ENCODE peak calls at places on chromosomes 7 and 10, in eight cellular contexts. V, K, M, T, I, Z, P and Q are unnamed samples. For H3K4me1, the result is how much of the 10 kb centered on the place peaks cover.

GRCh38 chr10:77673086-77673485 is 35.5 kb upstream of the KCNMA1 start:
- DNase-seq in I (no peak), P (no peak), M (no peak), Z (no peak), V (no peak), T (no peak), K (no peak), Q (no peak)

GRCh38 chr10:14904864-14905263 is 26.2 kb downstream of the SUV39H2 start:
- DNase-seq in T (no peak), V (no peak), I (no peak), K (no peak), M (no peak), Z (no peak), P (no peak), Q (no peak)

GRCh38 chr7:4189151-4189570 is 492.9 kb upstream of the FOXK1 start:
- DNase-seq in K (peak), P (peak), Z (no peak), T (peak), V (peak), M (peak), I (no peak), Q (peak)

GRCh38 chr7:154682003-154682402 is 320.9 kb downstream of the PAXIP1 start:
- DNase-seq in K (no peak), T (no peak), Z (no peak), I (no peak), V (no peak), P (no peak), M (no peak), Q (no peak)

GRCh38 chr7:68800316-68800715 is 798.0 kb upstream of the AUTS2 start:
- DNase-seq in V (no peak), T (no peak), P (no peak), I (no peak), K (no peak), M (no peak), Z (no peak), Q (no peak)

GRCh38 chr7:91249506-91250233 is 14.6 kb upstream of the FZD1 start:
- DNase-seq in M (no peak), Z (peak), I (no peak), T (no peak), P (no peak), V (no peak), K (peak), Q (no peak)

GRCh38 chr7:27560706-27561235 is 101.9 kb downstream of the HIBADH start:
- DNase-seq in V (no peak), I (no peak), T (no peak), P (no peak), K (peak), Z (peak), M (no peak), Q (no peak)

GRCh38 chr10:7192041-7192440 is 218.8 kb downstream of the SFMBT2 start:
- DNase-seq in T (no peak), M (no peak), P (no peak), V (no peak), K (no peak), Z (no peak), I (no peak), Q (no peak)

GRCh38 chr7:50396856-50397255 is 53.3 kb downstream of the FIGNL1 start:
- DNase-seq in M (no peak), Z (no peak), K (no peak), T (no peak), I (no peak), P (no peak), V (no peak), Q (no peak)

GRCh38 chr7:78220754-78221153 is 422.2 kb downstream of the PHTF2 start:
- DNase-seq in Z (no peak), P (no peak), M (no peak), I (no peak), V (no peak), T (no peak), K (no peak), Q (no peak)

GRCh38 chr7:117435475-117436043 is 8.3 kb upstream of the ASZ1 start:
- DNase-seq in M (no peak), P (no peak), T (no peak), V (peak), K (no peak), I (no peak), Z (no peak), Q (no peak)

GRCh38 chr7:73423519-73424485 is 9.8 kb upstream of the FZD9 start:
- DNase-seq in V (no peak), I (no peak), Z (peak), P (no peak), M (no peak), T (no peak), K (peak), Q (no peak)

GRCh38 chr10:51879238-51879637 is 179.8 kb upstream of the CSTF2T start:
- DNase-seq in P (peak), K (peak), T (peak), I (no peak), V (peak), Z (peak), M (no peak), Q (no peak)

GRCh38 chr7:54563329-54563916 is 21.2 kb downstream of the VSTM2A start:
- DNase-seq in P (no peak), I (no peak), K (no peak), V (no peak), Z (no peak), T (no peak), M (peak), Q (no peak)

GRCh38 chr10:92970301-92971070 is 90.1 kb upstream of the CYP26C1 start:
- DNase-seq in P (no peak), K (peak), V (no peak), I (no peak), M (no peak), Z (peak), T (no peak), Q (no peak)

GRCh38 chr10:32995751-32996150 is 37.7 kb upstream of the ITGB1 start:
- DNase-seq in T (no peak), K (no peak), V (no peak), P (no peak), I (no peak), M (no peak), Z (no peak), Q (no peak)

GRCh38 chr7:157414702-157415096 is 77.9 kb downstream of the DNAJB6 start:
- DNase-seq in Z (no peak), V (no peak), T (no peak), M (no peak), P (no peak), I (no peak), K (no peak), Q (no peak)

GRCh38 chr7:2926898-2927405 is 82.8 kb upstream of the GNA12 start:
- DNase-seq in M (peak), K (no peak), T (no peak), V (no peak), I (peak), P (no peak), Z (no peak), Q (no peak)

GRCh38 chr10:11345224-11346054 is 266.0 kb downstream of the USP6NL start:
- DNase-seq in T (no peak), I (peak), K (no peak), P (no peak), M (no peak), Z (peak), V (peak), Q (no peak)

GRCh38 chr10:11846542-11846941 is 23.4 kb downstream of the PROSER2 start:
- DNase-seq in I (no peak), K (no peak), Z (no peak), P (no peak), V (no peak), T (no peak), M (no peak), Q (no peak)

GRCh38 chr10:123642697-123643096 is 23.5 kb upstream of the GPR26 start:
- DNase-seq in K (no peak), P (no peak), Z (no peak), T (no peak), V (no peak), M (no peak), I (no peak), Q (no peak)

GRCh38 chr7:108063520-108063933 is 60.6 kb upstream of the LAMB1 start:
- DNase-seq in I (no peak), M (peak), K (no peak), Z (no peak), P (no peak), V (no peak), T (no peak), Q (no peak)

GRCh38 chr7:24024689-24025088 is 259.3 kb upstream of the NPY start:
- DNase-seq in V (peak), I (no peak), M (no peak), Z (no peak), T (no peak), K (peak), P (no peak), Q (no peak)

GRCh38 chr10:70122742-70123141 is 9.9 kb downstream of the AIFM2 start:
- DNase-seq in V (no peak), K (peak), M (no peak), T (no peak), I (no peak), Z (peak), P (no peak), Q (no peak)

GRCh38 chr10:129964611-129965417 is 740 bp upstream of the EBF3 start:
- DNase-seq in T (peak), P (peak), I (no peak), M (no peak), K (no peak), Z (no peak), V (no peak), Q (peak)

GRCh38 chr7:142709921-142710320 is 39.4 kb upstream of the PRSS1 start:
- DNase-seq in T (no peak), K (no peak), Z (no peak), M (peak), I (no peak), P (no peak), V (no peak), Q (no peak)

GRCh38 chr10:130412317-130412716 is 276.1 kb downstream of the GLRX3 start:
- DNase-seq in P (no peak), Z (no peak), M (no peak), K (no peak), V (no peak), T (no peak), I (no peak), Q (peak)

GRCh38 chr7:3559178-3559765 is 258.2 kb downstream of the SDK1 start:
- DNase-seq in K (peak), P (no peak), M (peak), V (peak), T (no peak), Z (peak), I (no peak), Q (no peak)

GRCh38 chr7:116630932-116631449 is 41.0 kb upstream of the MET start:
- DNase-seq in K (peak), T (peak), V (peak), Z (peak), P (peak), I (no peak), M (peak), Q (no peak)

DNA sequence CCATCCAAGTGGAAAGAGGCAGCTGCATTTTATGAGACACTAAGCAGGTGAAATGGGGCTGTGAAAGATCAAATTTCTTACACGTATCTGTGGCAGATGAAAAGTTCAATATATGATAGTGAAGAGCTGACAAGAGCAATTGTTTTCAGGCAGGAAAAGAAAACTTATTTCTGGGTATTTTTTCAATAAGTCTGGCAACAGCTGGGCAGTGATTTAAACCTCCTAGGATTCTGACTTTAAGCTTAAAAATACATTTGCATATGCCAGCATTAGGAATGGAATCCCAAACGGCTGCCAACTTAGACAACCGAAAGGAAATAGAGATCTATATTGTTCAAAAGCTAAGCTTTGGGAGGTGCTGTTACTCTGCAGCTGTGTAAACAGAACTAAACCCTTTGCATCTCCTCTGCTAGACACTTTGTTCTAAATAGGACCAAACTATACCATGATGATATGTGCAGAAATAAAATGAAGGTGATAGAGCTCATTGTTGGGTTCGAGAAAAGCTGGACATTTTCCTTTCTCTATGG is 26.1 kb downstream of the DYNC1I1 start:
- DNase-seq in V (peak), T (no peak), I (no peak), P (no peak), M (no peak), K (peak), Z (no peak), Q (no peak)
- TF ChIP-seq CTCF in V (peak), T (no peak), I (no peak), P (no peak), M (no peak), K (no peak), Z (no peak), Q (no peak)

DNA sequence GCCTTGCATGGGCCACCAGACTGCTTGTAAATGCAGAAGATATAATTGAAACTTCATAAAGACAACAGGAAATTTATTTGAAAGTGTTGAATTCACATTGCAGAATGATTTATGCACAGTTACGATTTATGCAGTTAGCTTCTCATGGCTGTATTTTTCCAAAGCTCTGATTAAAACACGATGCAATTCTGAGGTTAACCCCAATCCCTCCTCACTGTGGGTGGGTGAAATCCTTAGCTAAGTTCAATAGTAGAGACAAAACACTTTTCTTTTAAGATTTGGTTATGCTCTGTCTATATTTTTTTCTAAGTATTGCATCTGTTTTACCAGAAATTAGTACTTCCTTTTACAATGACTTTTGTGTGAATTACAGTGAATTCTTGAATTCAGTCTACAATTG is 728.8 kb upstream of the IGFBP3 start:
- DNase-seq in T (no peak), M (no peak), V (no peak), P (no peak), K (no peak), I (no peak), Z (no peak), Q (no peak)
- H3K27ac ChIP-seq in T (no peak), M (no peak), V (no peak), P (no peak), K (no peak), I (no peak), Z (no peak), Q (no peak)

GRCh38 chr7:56206420-56206819 is 90.2 kb upstream of the NUPR2 start:
- DNase-seq in V (no peak), I (no peak), M (no peak), P (no peak), Z (no peak), K (no peak), T (no peak), Q (no peak)
- H3K4me1 ChIP-seq in V (under half), I (under half), M (under half), P (under half), Z (under half), K (under half), T (under half), Q (under half)

GRCh38 chr7:96179863-96180262 is 142.0 kb downstream of the SLC25A13 start:
- DNase-seq in P (no peak), Z (peak), T (no peak), M (no peak), K (peak), V (peak), I (no peak), Q (no peak)
- TF ChIP-seq CTCF in P (no peak), Z (no peak), T (no peak), M (no peak), K (peak), V (peak), I (no peak), Q (no peak)

GRCh38 chr7:8154290-8154689 is 107.7 kb downstream of the ICA1 start:
- DNase-seq in K (no peak), V (no peak), P (no peak), T (no peak), M (no peak), Z (no peak), I (no peak), Q (no peak)

GRCh38 chr7:8155836-8156235 is 106.1 kb downstream of the ICA1 start:
- DNase-seq in T (no peak), M (no peak), I (no peak), Z (no peak), V (no peak), P (no peak), K (no peak), Q (no peak)

GRCh38 chr7:8149222-8149621 is 112.7 kb downstream of the ICA1 start:
- DNase-seq in M (no peak), T (no peak), I (peak), P (no peak), K (peak), Z (no peak), V (peak), Q (no peak)

GRCh38 chr7:8151161-8151560 is 110.8 kb downstream of the ICA1 start:
- DNase-seq in T (no peak), V (no peak), I (no peak), P (no peak), M (no peak), K (no peak), Z (no peak), Q (no peak)

DNA sequence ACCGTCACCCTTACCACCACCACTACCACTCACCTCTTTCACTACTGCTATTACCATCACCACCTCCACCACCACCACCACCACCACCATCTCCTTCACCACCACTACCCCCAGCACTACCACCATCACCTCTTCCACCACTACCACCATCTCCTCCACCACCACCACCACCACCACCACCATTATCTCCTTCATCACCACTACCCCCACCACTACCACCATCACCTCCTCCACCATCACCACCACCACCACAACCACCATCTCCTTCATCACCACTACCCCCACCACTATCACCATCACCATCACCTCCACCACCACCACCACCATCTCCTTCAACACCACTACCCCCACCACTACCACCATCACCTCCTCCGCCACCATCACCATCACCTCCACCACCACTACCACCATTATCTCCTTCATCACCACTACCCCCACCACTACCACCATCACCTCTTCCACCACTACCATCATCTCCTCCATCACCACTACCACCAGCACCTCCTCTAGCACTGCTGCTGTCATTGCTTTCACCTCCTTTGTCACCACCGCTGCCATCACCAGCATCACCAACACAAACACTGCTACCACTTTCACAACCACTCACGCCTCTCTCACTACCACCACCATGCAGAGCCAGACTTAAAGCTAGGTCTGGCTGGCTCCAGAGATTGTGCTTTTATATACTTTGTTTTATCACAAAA is 109.3 kb downstream of the ICA1 start:
- DNase-seq in P (no peak), M (no peak), I (no peak), K (no peak), V (no peak), Z (no peak), T (no peak), Q (no peak)
- H3K27ac ChIP-seq in P (no peak), M (no peak), I (peak), K (no peak), V (no peak), Z (no peak), T (no peak), Q (no peak)